ENCODE peak calls at places on chromosome 14, in four cellular contexts. One of them, this sample, is unnamed.

GRCh38 chr14:105857816-105858675 is 331.7 kb downstream of the TMEM121 start:
- DNase-seq in HepG2: no peak
- DNase-seq in K562: no peak
- DNase-seq in SK-N-SH: no peak
- DNase-seq in this sample: no peak

GRCh38 chr14:79568566-79568965 is 642.7 kb downstream of the DIO2 start:
- DNase-seq in SK-N-SH: no peak
- DNase-seq in K562: no peak
- DNase-seq in HepG2: no peak
- DNase-seq in this sample: no peak

GRCh38 chr14:68548194-68549056 is 244.4 kb downstream of the ZFP36L1 start:
- DNase-seq in K562: no peak
- DNase-seq in SK-N-SH: peak; percentile 46
- DNase-seq in HepG2: no peak
- DNase-seq in this sample: no peak

GRCh38 chr14:101503431-101504095 is 57.7 kb upstream of the DIO3 start:
- DNase-seq in SK-N-SH: no peak
- DNase-seq in HepG2: no peak
- DNase-seq in K562: no peak
- DNase-seq in this sample: no peak

GRCh38 chr14:61461808-61462275 is 140.5 kb downstream of the PRKCH start:
- DNase-seq in K562: peak; percentile 60
- DNase-seq in HepG2: peak; percentile 68
- DNase-seq in SK-N-SH: peak; percentile 44
- DNase-seq in this sample: no peak

GRCh38 chr14:24071144-24071697 is at the start of gene CPNE6:
- DNase-seq in SK-N-SH: no peak
- DNase-seq in K562: no peak
- DNase-seq in HepG2: no peak
- DNase-seq in this sample: no peak

GRCh38 chr14:57749267-57749666 is 116.6 kb downstream of the SLC35F4 start:
- DNase-seq in K562: no peak
- DNase-seq in SK-N-SH: no peak
- DNase-seq in HepG2: no peak
- DNase-seq in this sample: no peak

GRCh38 chr14:74468513-74468912 is 24.6 kb downstream of the NPC2 start:
- DNase-seq in SK-N-SH: no peak
- DNase-seq in K562: no peak
- DNase-seq in HepG2: no peak
- DNase-seq in this sample: no peak

GRCh38 chr14:93914278-93914677 is 12.9 kb upstream of the FAM181A start:
- DNase-seq in K562: no peak
- DNase-seq in SK-N-SH: no peak
- DNase-seq in HepG2: no peak
- DNase-seq in this sample: no peak

GRCh38 chr14:37697489-37698121 is 102.2 kb downstream of the TTC6 start:
- DNase-seq in HepG2: peak; percentile 96
- DNase-seq in SK-N-SH: no peak
- DNase-seq in K562: no peak
- DNase-seq in this sample: no peak

GRCh38 chr14:33765251-33765650 is 185.6 kb downstream of the EGLN3 start:
- DNase-seq in HepG2: no peak
- DNase-seq in SK-N-SH: peak; percentile 75
- DNase-seq in K562: no peak
- DNase-seq in this sample: no peak

GRCh38 chr14:22536853-22537338 is 52.1 kb downstream of the DAD1 start:
- DNase-seq in HepG2: no peak
- DNase-seq in K562: peak; percentile 84
- DNase-seq in SK-N-SH: no peak
- DNase-seq in this sample: peak; percentile 94

GRCh38 chr14:34231626-34232025 is 230.4 kb downstream of the SPTSSA start:
- DNase-seq in HepG2: no peak
- DNase-seq in SK-N-SH: no peak
- DNase-seq in K562: no peak
- DNase-seq in this sample: no peak

GRCh38 chr14:26290007-26290530 is 307.8 kb downstream of the NOVA1 start:
- DNase-seq in SK-N-SH: no peak
- DNase-seq in HepG2: no peak
- DNase-seq in K562: no peak
- DNase-seq in this sample: no peak

GRCh38 chr14:35669782-35670181 is 135.8 kb downstream of the INSM2 start:
- DNase-seq in K562: no peak
- DNase-seq in HepG2: no peak
- DNase-seq in SK-N-SH: no peak
- DNase-seq in this sample: no peak

GRCh38 chr14:36226164-36226563 is 49.6 kb upstream of the PTCSC3 start:
- DNase-seq in K562: no peak
- DNase-seq in SK-N-SH: no peak
- DNase-seq in HepG2: no peak
- DNase-seq in this sample: no peak

GRCh38 chr14:28755198-28755794 is 11.3 kb upstream of the FOXG1 start:
- DNase-seq in K562: no peak
- DNase-seq in HepG2: no peak
- DNase-seq in SK-N-SH: no peak
- DNase-seq in this sample: no peak

GRCh38 chr14:93543766-93544165 is 113.0 kb downstream of the UNC79 start:
- DNase-seq in HepG2: peak; percentile 10
- DNase-seq in SK-N-SH: peak; percentile 42
- DNase-seq in K562: peak; percentile 10
- DNase-seq in this sample: no peak

GRCh38 chr14:74627071-74627470 is 15.0 kb upstream of the LTBP2 start:
- DNase-seq in HepG2: no peak
- DNase-seq in K562: no peak
- DNase-seq in SK-N-SH: no peak
- DNase-seq in this sample: no peak

GRCh38 chr14:105600939-105601359 is 74.6 kb downstream of the TMEM121 start:
- DNase-seq in HepG2: no peak
- DNase-seq in SK-N-SH: no peak
- DNase-seq in K562: no peak
- DNase-seq in this sample: no peak

GRCh38 chr14:24426912-24427536 is 2.4 kb downstream of the CBLN3 start:
- DNase-seq in HepG2: peak; percentile 81
- DNase-seq in K562: no peak
- DNase-seq in SK-N-SH: no peak
- DNase-seq in this sample: no peak

GRCh38 chr14:81067156-81067555 is 111.7 kb downstream of the TSHR start:
- DNase-seq in SK-N-SH: no peak
- DNase-seq in K562: no peak
- DNase-seq in HepG2: no peak
- DNase-seq in this sample: no peak

GRCh38 chr14:28780843-28781503 is 14.4 kb downstream of the FOXG1 start:
- DNase-seq in K562: no peak
- DNase-seq in HepG2: no peak
- DNase-seq in SK-N-SH: no peak
- DNase-seq in this sample: no peak

GRCh38 chr14:103695331-103696026 is 19.8 kb downstream of the XRCC3 start:
- DNase-seq in HepG2: no peak
- DNase-seq in SK-N-SH: peak; percentile 44
- DNase-seq in K562: no peak
- DNase-seq in this sample: no peak

GRCh38 chr14:95291859-95292542 is 27.7 kb downstream of the CLMN start:
- DNase-seq in K562: peak; percentile 46
- DNase-seq in SK-N-SH: peak; percentile 48
- DNase-seq in HepG2: no peak
- DNase-seq in this sample: no peak

GRCh38 chr14:101704140-101704539 is 57.4 kb upstream of the PPP2R5C start:
- DNase-seq in SK-N-SH: no peak
- DNase-seq in HepG2: no peak
- DNase-seq in K562: no peak
- DNase-seq in this sample: no peak

GRCh38 chr14:103294091-103294490 is 39.9 kb upstream of the EIF5 start:
- DNase-seq in HepG2: no peak
- DNase-seq in SK-N-SH: peak; percentile 12
- DNase-seq in K562: no peak
- DNase-seq in this sample: no peak

GRCh38 chr14:40623641-40624040 is 983.0 kb upstream of the LRFN5 start:
- DNase-seq in SK-N-SH: no peak
- DNase-seq in K562: no peak
- DNase-seq in HepG2: no peak
- DNase-seq in this sample: no peak

GRCh38 chr14:61512026-61512425 is 183.3 kb upstream of the HIF1A start:
- DNase-seq in SK-N-SH: no peak
- DNase-seq in K562: no peak
- DNase-seq in HepG2: no peak
- DNase-seq in this sample: no peak

GRCh38 chr14:50944647-50945413 is 547 bp upstream of the PYGL start:
- DNase-seq in SK-N-SH: no peak
- DNase-seq in HepG2: peak; percentile 94
- DNase-seq in K562: no peak
- DNase-seq in this sample: no peak

GRCh38 chr14:24298892-24299254 is 707 bp downstream of the DHRS1 start:
- DNase-seq in HepG2: peak; percentile 82
- DNase-seq in SK-N-SH: no peak
- DNase-seq in K562: peak; percentile 28
- DNase-seq in this sample: no peak

GRCh38 chr14:65025818-65026217 is 39.1 kb downstream of the FNTB start:
- DNase-seq in K562: no peak
- DNase-seq in SK-N-SH: no peak
- DNase-seq in HepG2: no peak
- DNase-seq in this sample: no peak

GRCh38 chr14:65016461-65016860 is 29.8 kb downstream of the FNTB start:
- DNase-seq in K562: no peak
- DNase-seq in HepG2: no peak
- DNase-seq in SK-N-SH: no peak
- DNase-seq in this sample: no peak

GRCh38 chr14:65024957-65025356 is 38.3 kb downstream of the FNTB start:
- DNase-seq in K562: no peak
- DNase-seq in SK-N-SH: no peak
- DNase-seq in HepG2: no peak
- DNase-seq in this sample: no peak

GRCh38 chr14:65015391-65015790 is 28.7 kb downstream of the FNTB start:
- DNase-seq in K562: no peak
- DNase-seq in SK-N-SH: no peak
- DNase-seq in HepG2: no peak
- DNase-seq in this sample: no peak

GRCh38 chr14:65019944-65020566 is 33.4 kb downstream of the FNTB start:
- DNase-seq in K562: peak; percentile 74
- DNase-seq in HepG2: peak; percentile 85
- DNase-seq in SK-N-SH: peak; percentile 59
- DNase-seq in this sample: no peak
- H2AFZ ChIP-seq in K562: peak overlapping the region; percentile 40
- H2AFZ ChIP-seq in HepG2: no peak overlapping the region
- H2AFZ ChIP-seq in SK-N-SH: no peak overlapping the region
- H2AFZ ChIP-seq in this sample: no peak overlapping the region

GRCh38 chr14:21041676-21042433 is at the start of gene RNASE7:
- DNase-seq in SK-N-SH: no peak
- DNase-seq in K562: peak; percentile 17
- DNase-seq in HepG2: no peak
- DNase-seq in this sample: no peak

GRCh38 chr14:21039059-21039422 is 3.1 kb upstream of the RNASE7 start:
- DNase-seq in SK-N-SH: no peak
- DNase-seq in K562: no peak
- DNase-seq in HepG2: peak; percentile 73
- DNase-seq in this sample: no peak

GRCh38 chr14:21040370-21040925 is 1.7 kb upstream of the RNASE7 start:
- DNase-seq in K562: no peak
- DNase-seq in SK-N-SH: no peak
- DNase-seq in HepG2: no peak
- DNase-seq in this sample: no peak

GRCh38 chr14:21038416-21039058 is 3.6 kb upstream of the RNASE7 start:
- DNase-seq in K562: no peak
- DNase-seq in SK-N-SH: no peak
- DNase-seq in HepG2: no peak
- DNase-seq in this sample: no peak

DNA sequence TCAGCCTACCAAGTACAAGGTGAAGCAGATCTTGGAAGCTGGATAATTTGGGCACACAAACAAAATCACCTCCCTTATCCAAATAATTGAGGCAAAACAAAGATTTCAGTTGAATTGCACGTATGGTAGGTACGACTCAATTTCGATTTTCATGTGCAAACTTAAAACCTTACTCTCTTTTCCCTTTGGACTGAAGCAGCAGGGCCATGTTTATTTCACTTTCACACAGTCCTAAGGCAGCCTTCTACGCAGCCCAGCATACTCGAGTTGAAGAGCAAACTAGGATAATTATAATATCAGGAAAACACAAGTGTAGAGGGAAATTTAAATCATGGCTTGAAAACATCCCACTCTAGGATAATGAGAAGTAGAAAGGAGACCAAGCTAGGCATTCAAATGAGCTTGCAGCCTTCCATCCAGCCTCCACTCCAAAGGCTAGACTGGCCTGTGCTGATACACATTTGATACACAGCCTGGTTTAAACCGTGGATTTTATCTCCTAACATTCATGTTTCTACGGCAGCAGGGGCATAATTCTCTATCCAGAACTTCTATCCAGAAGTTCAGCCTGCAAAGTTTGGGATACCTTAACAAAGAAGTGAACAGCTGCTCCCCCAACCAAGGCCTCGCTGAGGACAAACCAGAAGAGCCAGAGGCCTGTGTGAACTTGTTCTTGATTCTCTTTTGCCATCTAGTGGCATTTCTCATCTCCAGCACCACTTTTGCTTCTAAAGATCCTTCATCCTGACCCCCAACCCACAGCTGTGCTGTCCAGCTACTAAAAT is 2.4 kb upstream of the RNASE7 start:
- DNase-seq in SK-N-SH: peak; percentile 56
- DNase-seq in K562: peak; percentile 73
- DNase-seq in HepG2: peak; percentile 85
- DNase-seq in this sample: no peak
- TF ChIP-seq NFIC in SK-N-SH: no peak
- TF ChIP-seq NFIC in K562: no peak
- TF ChIP-seq NFIC in HepG2: no peak
- TF ChIP-seq NFIC in this sample: no peak

DNA sequence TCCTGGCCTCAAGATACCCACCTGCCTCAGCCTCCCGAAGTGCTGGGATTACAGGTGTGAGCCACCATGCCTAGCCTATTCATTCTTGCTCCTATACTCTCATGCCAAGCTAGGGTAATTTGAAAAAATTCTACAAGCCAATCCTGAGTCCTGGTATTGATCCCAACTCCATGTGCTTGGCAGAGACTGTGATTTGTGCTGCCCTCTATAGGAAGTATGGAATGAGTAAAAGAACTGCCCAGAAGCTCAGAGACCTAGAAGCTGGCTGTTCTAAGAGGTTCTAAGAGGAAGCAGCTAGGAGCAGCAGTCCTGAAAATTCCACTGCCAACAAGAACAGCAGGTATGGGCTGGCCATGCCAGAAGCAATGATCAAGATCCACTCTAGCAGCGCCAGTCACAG is 402.5 kb downstream of the PCNX1 start:
- DNase-seq in K562: no peak
- DNase-seq in HepG2: no peak
- DNase-seq in SK-N-SH: no peak
- DNase-seq in this sample: no peak
- H2AFZ ChIP-seq in K562: no peak overlapping the region
- H2AFZ ChIP-seq in HepG2: no peak overlapping the region
- H2AFZ ChIP-seq in SK-N-SH: no peak overlapping the region
- H2AFZ ChIP-seq in this sample: no peak overlapping the region

DNA sequence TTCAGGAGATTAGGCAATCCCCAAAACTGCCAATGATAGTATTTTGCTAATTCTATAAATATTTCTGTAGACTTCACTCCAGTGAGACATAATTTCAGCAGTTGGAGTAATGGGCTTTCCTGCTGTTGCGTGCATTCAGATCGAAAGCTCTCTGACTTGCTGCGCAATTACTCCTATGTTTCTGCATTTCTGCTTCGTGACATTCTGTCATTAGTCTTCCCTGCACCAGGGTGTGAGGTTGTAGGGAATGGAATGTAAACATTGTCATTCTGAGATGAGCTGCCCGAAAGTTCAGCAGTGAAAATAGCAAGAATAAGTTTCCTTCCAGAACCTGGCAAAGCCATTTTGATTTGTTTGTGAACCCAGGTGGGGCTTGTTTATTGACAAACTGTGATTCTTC is 58.2 kb downstream of the SAMD4A start:
- DNase-seq in K562: no peak
- DNase-seq in SK-N-SH: no peak
- DNase-seq in HepG2: no peak
- DNase-seq in this sample: no peak
- TF ChIP-seq NFIC in K562: no peak
- TF ChIP-seq NFIC in SK-N-SH: no peak
- TF ChIP-seq NFIC in HepG2: no peak
- TF ChIP-seq NFIC in this sample: no peak

This sample was measured in GM12878.